ENCODE peak calls at places on chromosomes 6 and 20, in four cellular contexts. A, Y, M and R are unnamed samples.

GRCh38 chr6:169811072-169811471 is 59.6 kb downstream of the ERMARD start:
- DNase-seq in A (no peak), Y (peak), M (no peak), R (no peak)

GRCh38 chr6:36838896-36839818 is at the start of gene CPNE5:
- DNase-seq in A (no peak), Y (no peak), M (no peak), R (peak)

GRCh38 chr20:33005132-33005566 is 916 bp upstream of the SUN5 start:
- DNase-seq in A (no peak), Y (peak), M (no peak), R (peak)

GRCh38 chr20:36886859-36887778 is 11.2 kb downstream of the TLDC2 start:
- DNase-seq in A (peak), Y (peak), M (peak), R (peak)

GRCh38 chr20:34705008-34705382 is 851 bp downstream of the TP53INP2 start:
- DNase-seq in A (no peak), Y (no peak), M (no peak), R (no peak)

GRCh38 chr20:62336775-62337557 is 30.1 kb downstream of the LAMA5 start:
- DNase-seq in A (no peak), Y (no peak), M (no peak), R (no peak)

GRCh38 chr6:97963148-97963680 is 680.2 kb upstream of the MMS22L start:
- DNase-seq in A (peak), Y (no peak), M (no peak), R (no peak)

GRCh38 chr6:107318100-107318736 is 141.1 kb downstream of the PDSS2 start:
- DNase-seq in A (peak), Y (peak), M (peak), R (peak)